ENCODE peak calls at places on chromosomes 2 and 18, in four cellular contexts. H, G, K and P are unnamed samples.

GRCh38 chr2:33526132-33526531 is 49.7 kb downstream of the RASGRP3 start:
- DNase-seq in H (no peak), G (no peak), K (no peak), P (no peak)

GRCh38 chr2:17539993-17540812 is at the start of gene VSNL1:
- DNase-seq in H (peak), G (peak), K (peak), P (no peak)

GRCh38 chr2:40955635-40956034 is 503.7 kb upstream of the SLC8A1 start:
- DNase-seq in H (peak), G (no peak), K (no peak), P (no peak)

GRCh38 chr2:197045115-197045514 is 118.6 kb upstream of the PGAP1 start:
- DNase-seq in H (no peak), G (no peak), K (no peak), P (no peak)

GRCh38 chr2:96197541-96198255 is 10.9 kb downstream of the STARD7 start:
- DNase-seq in H (no peak), G (no peak), K (no peak), P (no peak)

GRCh38 chr2:126655500-126656310 is at the start of gene GYPC:
- DNase-seq in H (peak), G (peak), K (peak), P (peak)

GRCh38 chr2:34159891-34160290 is 560.8 kb upstream of the FAM98A start:
- DNase-seq in H (no peak), G (no peak), K (no peak), P (no peak)

GRCh38 chr2:200703926-200704637 is 107.6 kb upstream of the BZW1 start:
- DNase-seq in H (no peak), G (no peak), K (no peak), P (no peak)

GRCh38 chr2:11829324-11829946 is 83.0 kb downstream of the LPIN1 start:
- DNase-seq in H (peak), G (peak), K (no peak), P (no peak)

GRCh38 chr2:231557571-231558217 is 27.4 kb upstream of the NMUR1 start:
- DNase-seq in H (peak), G (peak), K (peak), P (peak)

GRCh38 chr2:20560891-20561702 is 89.8 kb downstream of the HS1BP3 start:
- DNase-seq in H (no peak), G (no peak), K (no peak), P (no peak)

GRCh38 chr2:3520591-3520990 is 1.3 kb upstream of the ADI1 start:
- DNase-seq in H (no peak), G (no peak), K (no peak), P (no peak)

GRCh38 chr2:213021971-213022899 is 129.2 kb downstream of the IKZF2 start:
- DNase-seq in H (no peak), G (no peak), K (no peak), P (no peak)

GRCh38 chr18:32277492-32277988 is 87.7 kb downstream of the MEP1B start:
- DNase-seq in H (no peak), G (no peak), K (no peak), P (no peak)
- H3K27ac ChIP-seq in H (no peak), G (no peak), K (no peak), P (no peak)

DNA sequence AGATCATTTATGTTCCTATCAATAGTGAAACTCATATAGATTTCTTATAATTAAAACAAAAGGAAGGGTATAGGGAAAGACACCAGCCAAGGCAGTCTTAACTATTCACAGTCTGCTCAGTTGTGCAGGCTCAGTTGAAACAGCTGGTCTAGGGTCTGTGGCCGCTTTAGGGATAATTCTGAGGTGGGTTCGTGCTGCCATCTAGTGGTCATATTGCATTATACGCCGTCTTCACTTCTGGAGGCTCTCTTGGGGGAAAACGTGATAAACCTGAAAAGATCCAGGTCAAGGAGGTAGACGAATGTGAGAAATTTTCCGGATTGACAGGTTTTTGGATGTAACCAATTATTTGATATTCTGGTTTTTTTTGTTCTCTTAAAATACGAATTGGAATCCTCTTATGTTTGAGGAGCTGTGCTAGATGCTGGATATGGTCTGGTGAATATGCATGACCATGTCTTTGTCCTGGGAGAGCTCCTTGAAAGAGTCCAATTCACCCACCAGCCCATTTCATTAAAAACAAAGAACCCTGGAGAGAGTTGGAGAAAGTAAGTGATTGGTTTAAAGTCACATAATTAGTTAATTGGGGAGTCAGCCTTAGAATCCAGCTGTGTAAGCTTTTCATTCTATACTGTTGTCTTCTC is 492.4 kb downstream of the PLCL1 start:
- DNase-seq in H (peak), G (no peak), K (peak), P (no peak)
- H3K4me3 ChIP-seq in H (no peak), G (no peak), K (no peak), P (peak)

DNA sequence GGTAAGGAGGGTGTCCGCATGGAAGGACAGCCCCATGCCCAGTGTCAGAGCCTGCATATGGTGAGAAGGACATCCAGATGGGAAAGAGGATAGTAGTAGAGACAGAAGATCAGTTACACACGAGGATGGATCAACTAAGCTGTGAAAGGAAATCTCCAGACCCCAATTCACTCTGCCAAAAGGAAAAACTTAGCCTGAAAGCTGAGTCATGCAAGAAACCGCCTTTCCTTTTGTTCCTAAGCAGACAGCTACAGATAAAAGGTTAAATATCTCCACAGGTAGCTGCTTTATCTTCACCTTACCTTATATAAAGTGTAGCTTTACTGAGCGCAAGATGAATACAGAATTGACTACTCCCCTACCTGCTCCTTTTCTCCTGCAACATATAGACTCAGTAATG is 67.3 kb upstream of the LGALSL start:
- DNase-seq in H (no peak), G (no peak), K (no peak), P (no peak)
- H3K27ac ChIP-seq in H (no peak), G (no peak), K (no peak), P (no peak)

DNA sequence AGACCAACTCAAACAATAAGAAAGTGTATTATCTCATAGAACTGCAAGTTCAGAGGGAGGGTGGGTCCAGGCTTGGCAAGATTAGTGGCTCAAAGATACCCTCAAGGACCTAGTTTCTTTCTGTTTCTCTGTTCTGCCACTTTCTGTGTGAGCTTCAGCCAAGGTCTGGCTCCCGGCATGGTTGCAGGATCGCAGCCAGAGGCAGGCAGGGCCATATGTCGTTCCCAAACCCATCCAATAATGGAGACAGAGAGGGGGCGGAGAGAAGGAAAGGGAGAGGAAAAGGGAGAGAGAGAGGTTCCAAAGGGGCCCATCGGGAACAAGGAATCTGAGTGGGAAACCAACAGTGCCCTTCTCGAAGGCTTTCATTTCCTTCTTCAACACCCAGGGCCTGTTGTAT is 169.1 kb upstream of the NCK2 start:
- DNase-seq in H (no peak), G (no peak), K (no peak), P (no peak)
- H3K4me3 ChIP-seq in H (no peak), G (no peak), K (peak), P (no peak)

GRCh38 chr2:109703076-109703475 is 88.9 kb downstream of the SOWAHC start:
- DNase-seq in H (no peak), G (no peak), K (no peak), P (no peak)

GRCh38 chr2:109702250-109702985 is 88.3 kb downstream of the SOWAHC start:
- DNase-seq in H (no peak), G (no peak), K (no peak), P (no peak)

GRCh38 chr2:109701362-109701761 is 87.2 kb downstream of the SOWAHC start:
- DNase-seq in H (no peak), G (no peak), K (no peak), P (no peak)

GRCh38 chr2:109700680-109701274 is 86.6 kb downstream of the SOWAHC start:
- DNase-seq in H (no peak), G (no peak), K (no peak), P (no peak)

DNA sequence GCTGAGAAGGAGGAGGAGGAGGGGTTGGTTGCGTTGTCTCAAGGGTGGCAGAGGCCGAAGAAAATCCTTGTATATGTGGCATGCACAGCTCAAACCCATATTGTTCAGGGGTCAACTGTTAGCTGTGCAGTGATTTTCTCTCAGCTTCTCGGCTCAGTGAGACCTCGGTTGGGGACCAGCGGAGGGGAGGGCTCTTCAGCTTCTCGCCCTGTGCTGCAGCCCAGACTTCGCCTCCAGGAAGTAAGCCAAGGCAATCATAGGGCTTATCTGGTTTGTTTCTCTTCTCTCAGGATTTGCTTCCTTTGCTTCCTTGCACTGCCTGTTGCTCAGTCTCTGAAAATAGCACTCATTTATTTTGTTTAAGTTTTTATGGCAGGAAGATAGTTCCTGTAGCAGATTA is 85.5 kb downstream of the SOWAHC start:
- DNase-seq in H (peak), G (no peak), K (no peak), P (no peak)
- H3K27ac ChIP-seq in H (peak), G (no peak), K (no peak), P (no peak)